ENCODE peak calls at places on chromosomes 1 and 21, in five cellular contexts. J is body of pancreas, R is endodermal cell, K is psoas muscle, C is lung. T is an unnamed sample.

GRCh38 chr1:67532452-67533216 is 102.4 kb upstream of the SERBP1 start:
- DNase-seq in J (peak; percentile 47), R (peak; percentile 75), K (no peak), C (peak; percentile 38), T (no peak)

GRCh38 chr1:10693497-10694273 is 102.8 kb downstream of the CASZ1 start:
- DNase-seq in J (peak; percentile 48), R (no peak), K (no peak), C (no peak), T (no peak)

GRCh38 chr1:29297476-29297875 is 61.2 kb downstream of the PTPRU start:
- DNase-seq in J (no peak), R (peak; percentile 59), K (no peak), C (no peak), T (no peak)

GRCh38 chr1:43659785-43660184 is 9.8 kb downstream of the KDM4A start:
- DNase-seq in J (no peak), R (peak; percentile 63), K (no peak), C (no peak), T (no peak)

GRCh38 chr1:46510341-46510997 is 20.8 kb downstream of the DMBX1 start:
- DNase-seq in J (no peak), R (peak; percentile 29), K (peak; percentile 26), C (no peak), T (no peak)

GRCh38 chr1:148317288-148317985 is 165.4 kb upstream of the NBPF11 start:
- DNase-seq in J (no peak), R (no peak), K (no peak), C (no peak), T (no peak)

GRCh38 chr1:107936498-107937481 is 28.2 kb downstream of the VAV3 start:
- DNase-seq in J (no peak), R (peak; percentile 81), K (no peak), C (peak; percentile 45), T (no peak)

GRCh38 chr21:25107708-25108107 is 499.6 kb downstream of the MRPL39 start:
- DNase-seq in J (no peak), R (no peak), K (no peak), C (no peak), T (no peak)

GRCh38 chr1:5992814-5993552 is 758 bp upstream of the NPHP4 start:
- DNase-seq in J (no peak), R (peak; percentile 75), K (peak; percentile 57), C (no peak), T (no peak)

DNA sequence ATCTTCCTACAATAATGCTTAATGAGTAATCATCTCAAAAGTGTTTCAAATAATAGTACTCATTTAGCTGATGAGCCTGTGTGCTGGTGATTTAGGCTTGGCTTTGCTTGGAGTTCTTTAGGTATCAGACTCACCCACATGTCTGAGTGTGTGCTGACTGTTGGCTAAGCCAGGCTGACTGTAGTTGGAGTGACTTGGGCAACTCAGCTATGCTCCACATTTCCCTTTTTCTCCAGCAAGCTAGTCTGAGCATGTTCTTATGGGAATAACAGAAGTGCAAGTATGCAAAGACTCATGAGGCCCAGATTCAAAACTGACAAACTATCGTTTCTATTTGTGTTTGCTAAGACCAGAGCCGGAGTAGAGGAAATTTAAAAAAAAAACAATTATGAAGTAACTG is 99.0 kb upstream of the ADGRL4 start:
- DNase-seq in J (no peak), R (no peak), K (no peak), C (no peak), T (no peak)
- H3K9me3 ChIP-seq in J (no peaks in the 10 kb centered on the region), R (no peaks in the 10 kb centered on the region), K (no peaks in the 10 kb centered on the region), C (no peaks in the 10 kb centered on the region), T (no peaks in the 10 kb centered on the region)

GRCh38 chr1:38301040-38301439 is 254.4 kb upstream of the POU3F1 start:
- DNase-seq in J (no peak), R (no peak), K (no peak), C (no peak), T (no peak)
- TF ChIP-seq CTCF in J (no peak), R (no peak), K (no peak), C (no peak), T (no peak)

GRCh38 chr1:247056071-247056470 is 22.5 kb downstream of the ZNF670 start:
- DNase-seq in J (no peak), R (no peak), K (no peak), C (no peak), T (no peak)

GRCh38 chr1:247060771-247061170 is 17.8 kb downstream of the ZNF670 start:
- DNase-seq in J (no peak), R (no peak), K (no peak), C (no peak), T (no peak)

GRCh38 chr1:247054992-247055415 is 23.6 kb downstream of the ZNF670 start:
- DNase-seq in J (no peak), R (no peak), K (no peak), C (no peak), T (no peak)
- H3K9me3 ChIP-seq in J (peaks cover 36% of the 10 kb centered on the region), R (peaks cover 90% of the 10 kb centered on the region), K (peaks cover 33% of the 10 kb centered on the region), C (peaks cover 6% of the 10 kb centered on the region), T (peaks cover 5% of the 10 kb centered on the region)

DNA sequence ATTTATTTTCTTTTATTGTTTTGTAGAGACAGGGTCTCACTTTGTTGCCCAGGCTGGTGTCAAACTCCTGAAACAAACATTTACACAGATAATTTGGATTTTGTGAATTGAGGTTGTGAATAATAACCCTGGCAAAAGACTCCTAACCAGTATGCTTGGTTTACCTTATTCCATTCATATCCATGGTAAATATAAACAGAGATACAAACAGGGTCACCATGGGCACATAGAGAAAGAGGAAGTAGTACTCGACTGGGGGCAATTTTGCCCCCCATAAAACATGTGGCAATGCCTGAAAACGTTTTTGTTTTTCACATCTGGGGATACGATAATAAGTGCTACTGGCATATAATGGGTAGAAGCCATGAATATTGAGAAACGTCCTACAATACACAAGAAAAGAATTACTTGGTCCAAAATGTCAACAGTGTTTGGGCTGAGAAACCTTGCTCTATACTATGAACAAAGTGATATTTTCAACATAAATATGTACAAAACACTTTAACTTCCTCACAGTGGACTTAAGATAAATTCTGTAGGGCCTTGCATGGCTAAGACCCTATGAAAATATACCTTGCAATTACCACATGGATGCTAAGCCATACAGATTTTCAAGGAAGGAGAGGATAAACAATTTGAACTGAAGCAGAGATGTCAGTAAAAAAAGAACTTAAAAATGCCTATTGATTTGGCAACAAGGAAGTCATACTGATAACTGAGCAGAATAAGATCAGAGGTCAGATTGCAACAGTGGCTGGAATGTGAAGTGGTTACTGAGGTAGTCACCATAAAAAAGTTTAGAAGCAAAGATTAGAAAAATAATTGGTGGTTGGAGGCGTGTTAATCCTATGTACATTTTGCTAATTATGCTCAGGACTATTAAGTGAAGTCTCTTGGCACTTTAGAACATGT is 27.4 kb upstream of the ASPM start:
- DNase-seq in J (no peak), R (no peak), K (no peak), C (peak; percentile 57), T (no peak)
- TF ChIP-seq CTCF in J (no peak), R (no peak), K (no peak), C (no peak), T (no peak)

DNA sequence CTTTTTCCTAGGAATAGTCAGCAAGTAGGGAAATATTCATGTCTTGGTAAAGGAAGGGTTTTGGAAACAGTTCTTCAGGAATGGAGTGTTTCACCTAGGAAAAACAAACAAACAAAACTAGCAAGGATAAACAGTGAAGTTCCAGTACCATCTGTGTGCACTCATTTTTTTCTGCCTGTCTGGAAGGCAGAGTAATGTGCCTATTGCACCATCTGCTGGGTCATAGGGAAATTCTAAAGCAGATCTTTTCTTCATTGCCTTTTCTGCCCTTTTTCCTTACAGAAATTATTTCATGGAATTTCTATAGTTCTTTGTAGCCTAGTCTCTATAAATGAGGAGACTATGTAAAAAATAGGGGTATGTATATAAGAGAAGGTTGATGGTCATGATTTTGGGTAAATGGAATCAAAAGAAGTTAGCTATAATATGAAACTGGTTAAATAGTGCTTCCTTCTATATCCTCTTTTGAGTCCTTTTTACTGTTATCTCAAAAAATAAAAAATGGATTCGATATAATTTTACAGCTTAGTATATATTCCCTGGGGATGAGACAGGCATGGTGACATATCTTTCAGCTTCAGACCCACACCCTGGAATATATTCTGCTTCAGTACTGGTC is 3.4 kb upstream of the HRNR start:
- DNase-seq in J (no peak), R (no peak), K (no peak), C (no peak), T (no peak)
- H3K9me3 ChIP-seq in J (no peaks in the 10 kb centered on the region), R (peaks cover 61% of the 10 kb centered on the region), K (no peaks in the 10 kb centered on the region), C (no peaks in the 10 kb centered on the region), T (no peaks in the 10 kb centered on the region)

GRCh38 chr1:48547521-48547920 is 75.5 kb upstream of the SPATA6 start:
- DNase-seq in J (no peak), R (no peak), K (no peak), C (no peak), T (no peak)

GRCh38 chr1:48552903-48553626 is 81.1 kb upstream of the SPATA6 start:
- DNase-seq in J (no peak), R (no peak), K (no peak), C (no peak), T (no peak)

GRCh38 chr1:48555271-48555670 is 83.3 kb upstream of the SPATA6 start:
- DNase-seq in J (no peak), R (no peak), K (no peak), C (no peak), T (no peak)

GRCh38 chr1:48556161-48556850 is 84.3 kb upstream of the SPATA6 start:
- DNase-seq in J (no peak), R (no peak), K (peak; percentile 70), C (no peak), T (no peak)

GRCh38 chr1:48552420-48552819 is 80.4 kb upstream of the SPATA6 start:
- DNase-seq in J (no peak), R (peak; percentile 70), K (no peak), C (no peak), T (no peak)
- TF ChIP-seq CTCF in J (no peak), R (peak; percentile 63), K (peak; percentile 63), C (no peak), T (no peak)

GRCh38 chr1:49160677-49161076 is 384.0 kb upstream of the BEND5 start:
- DNase-seq in J (no peak), R (peak; percentile 56), K (no peak), C (no peak), T (no peak)

GRCh38 chr1:49163041-49163440 is 386.4 kb upstream of the BEND5 start:
- DNase-seq in J (no peak), R (no peak), K (no peak), C (no peak), T (no peak)
- H3K9me3 ChIP-seq in J (no peaks in the 10 kb centered on the region), R (peaks cover 63% of the 10 kb centered on the region), K (no peaks in the 10 kb centered on the region), C (no peaks in the 10 kb centered on the region), T (no peaks in the 10 kb centered on the region)

DNA sequence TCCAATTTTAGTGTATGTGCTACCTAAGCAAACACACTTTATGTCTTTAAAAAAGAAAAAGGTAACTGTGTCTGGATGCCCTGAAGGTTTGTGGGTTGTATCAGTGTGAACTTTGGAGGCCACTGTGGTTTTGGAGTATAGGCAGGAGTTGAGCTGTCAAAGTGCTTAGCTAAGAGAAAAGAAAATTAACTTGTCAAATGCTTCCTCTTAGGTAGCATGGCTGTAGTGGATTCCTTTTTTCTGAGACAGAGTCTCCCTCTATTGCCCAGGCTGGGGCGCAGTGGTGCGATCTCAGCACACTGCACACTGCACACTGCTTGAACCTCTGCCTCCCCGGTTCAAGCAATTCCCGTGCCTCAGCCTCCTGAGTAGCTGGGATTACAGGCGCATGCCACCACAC is 11.2 kb upstream of the SLC41A1 start:
- DNase-seq in J (no peak), R (no peak), K (no peak), C (no peak), T (no peak)
- TF ChIP-seq CTCF in J (no peak), R (no peak), K (no peak), C (no peak), T (no peak)